ENCODE peak calls at places on chromosome 17, in six cellular contexts. I is HCT116, U is ascending aorta, A is MM.1S, K is GM23338, O is neural progenitor cell. D is an unnamed sample.

GRCh38 chr17:37327341-37328090 is 48.3 kb upstream of the C17orf78 start:
- DNase-seq in I (no peak), U (no peak), A (no peak), K (no peak), O (no peak), D (no peak)

GRCh38 chr17:75818326-75818885 is 25.8 kb downstream of the UNC13D start:
- DNase-seq in I (no peak), U (no peak), A (no peak), K (no peak), O (no peak), D (no peak)

GRCh38 chr17:51869387-51869786 is 289.1 kb downstream of the CA10 start:
- DNase-seq in I (no peak), U (no peak), A (peak; percentile 48), K (peak; percentile 79), O (peak; percentile 84), D (no peak)

GRCh38 chr17:77281024-77281903 is 140.5 kb downstream of the SEC14L1 start:
- DNase-seq in I (no peak), U (no peak), A (peak; percentile 74), K (peak; percentile 80), O (peak; percentile 88), D (no peak)

GRCh38 chr17:74822329-74823175 is 37.1 kb downstream of the GRIN2C start:
- DNase-seq in I (no peak), U (no peak), A (no peak), K (no peak), O (no peak), D (no peak)

GRCh38 chr17:81020443-81020766 is 14.5 kb upstream of the BAIAP2 start:
- DNase-seq in I (no peak), U (no peak), A (no peak), K (no peak), O (no peak), D (no peak)

GRCh38 chr17:61570118-61570517 is 20.9 kb downstream of the NACA2 start:
- DNase-seq in I (peak; percentile 68), U (no peak), A (no peak), K (no peak), O (no peak), D (no peak)

GRCh38 chr17:80262291-80262690 is 1.6 kb downstream of the RNF213 start:
- DNase-seq in I (no peak), U (no peak), A (no peak), K (no peak), O (no peak), D (no peak)

GRCh38 chr17:75854881-75855309 is 240 bp downstream of the WBP2 start:
- DNase-seq in I (no peak), U (no peak), A (no peak), K (no peak), O (no peak), D (no peak)

GRCh38 chr17:42287305-42288077 is 807 bp upstream of the STAT5A start:
- DNase-seq in I (no peak), U (no peak), A (no peak), K (peak; percentile 26), O (no peak), D (no peak)

GRCh38 chr17:6427284-6427781 is 7.6 kb downstream of the AIPL1 start:
- DNase-seq in I (no peak), U (no peak), A (peak; percentile 87), K (no peak), O (no peak), D (no peak)

GRCh38 chr17:3923466-3924190 is 7.4 kb upstream of the P2RX1 start:
- DNase-seq in I (no peak), U (no peak), A (no peak), K (no peak), O (no peak), D (no peak)

GRCh38 chr17:39400547-39401411 is 647 bp downstream of the FBXL20 start:
- DNase-seq in I (no peak), U (no peak), A (no peak), K (peak; percentile 36), O (no peak), D (no peak)

GRCh38 chr17:82743344-82744219 is 8.2 kb downstream of the FN3K start:
- DNase-seq in I (no peak), U (no peak), A (no peak), K (peak; percentile 54), O (no peak), D (no peak)

GRCh38 chr17:49363251-49363650 is 1.2 kb upstream of the ZNF652 start:
- DNase-seq in I (no peak), U (no peak), A (no peak), K (no peak), O (no peak), D (no peak)
- H3K27ac ChIP-seq in I (no peak overlapping the region), U (peak overlapping the region; percentile 86), A (no peak overlapping the region), K (peak overlapping the region; percentile 74), O (no peak overlapping the region), D (peak overlapping the region; percentile 85)

DNA sequence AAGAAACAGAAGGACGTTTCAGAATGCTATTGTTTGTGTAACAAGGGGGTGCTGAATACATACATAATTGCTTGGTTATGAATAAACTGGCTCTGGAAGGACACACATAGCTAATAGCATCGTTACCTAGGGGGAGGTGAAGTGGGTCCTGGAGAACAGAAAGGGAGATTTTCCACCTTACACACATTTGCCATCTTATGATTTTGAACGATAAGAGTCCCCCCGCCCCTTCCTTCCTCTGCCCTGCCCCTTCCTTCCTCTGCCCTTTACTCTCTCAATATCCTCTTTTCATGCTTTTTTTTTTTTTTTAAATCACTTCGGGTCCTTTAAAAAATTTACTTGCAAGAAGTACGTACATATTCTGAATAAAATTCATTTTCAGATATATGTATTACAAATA is 902 bp upstream of the DHRS7B start:
- DNase-seq in I (no peak), U (no peak), A (peak; percentile 50), K (no peak), O (no peak), D (no peak)
- H3K27ac ChIP-seq in I (peak overlapping the region; percentile 64), U (no peak overlapping the region), A (peak overlapping the region; percentile 78), K (peak overlapping the region; percentile 57), O (no peak overlapping the region), D (no peak overlapping the region)

GRCh38 chr17:10087333-10087732 is 111.1 kb downstream of the GAS7 start:
- DNase-seq in I (no peak), U (no peak), A (no peak), K (no peak), O (no peak), D (no peak)

GRCh38 chr17:10088444-10088843 is 110.0 kb downstream of the GAS7 start:
- DNase-seq in I (no peak), U (no peak), A (no peak), K (no peak), O (no peak), D (no peak)

GRCh38 chr17:10091051-10091450 is 107.4 kb downstream of the GAS7 start:
- DNase-seq in I (no peak), U (no peak), A (no peak), K (no peak), O (no peak), D (no peak)

GRCh38 chr17:10092595-10092994 is 105.8 kb downstream of the GAS7 start:
- DNase-seq in I (no peak), U (no peak), A (no peak), K (no peak), O (no peak), D (no peak)

GRCh38 chr17:10089221-10089799 is 109.1 kb downstream of the GAS7 start:
- DNase-seq in I (no peak), U (no peak), A (no peak), K (no peak), O (no peak), D (no peak)
- H3K27ac ChIP-seq in I (no peak overlapping the region), U (no peak overlapping the region), A (no peak overlapping the region), K (no peak overlapping the region), O (no peak overlapping the region), D (no peak overlapping the region)

DNA sequence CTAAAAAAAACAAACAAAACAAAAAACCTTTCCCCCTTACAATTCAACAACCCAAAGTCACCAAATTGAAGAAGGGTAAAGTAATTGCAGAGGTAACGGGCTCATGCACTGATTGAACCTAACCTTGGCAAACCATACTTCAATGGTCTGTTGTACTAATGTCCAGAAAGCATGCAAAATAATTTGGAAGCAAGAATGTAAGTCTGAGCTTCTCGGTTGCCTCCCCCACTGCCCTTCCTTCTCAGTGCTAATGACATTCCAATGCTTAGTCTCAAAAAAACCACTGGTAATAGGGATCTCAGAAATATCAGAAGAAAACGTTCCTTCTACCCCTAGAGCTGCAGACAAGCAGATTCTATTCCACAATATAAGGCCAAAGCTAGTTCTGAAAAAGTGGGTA is 15.8 kb downstream of the KRABD2 start:
- DNase-seq in I (no peak), U (no peak), A (no peak), K (no peak), O (no peak), D (no peak)
- H3K27ac ChIP-seq in I (no peak overlapping the region), U (no peak overlapping the region), A (no peak overlapping the region), K (peak overlapping the region; percentile 50), O (no peak overlapping the region), D (no peak overlapping the region)

GRCh38 chr17:35245196-35245486 is 2.3 kb downstream of the SLFN5 start:
- DNase-seq in I (peak; percentile 68), U (no peak), A (no peak), K (no peak), O (no peak), D (peak; percentile 81)
- H3K27ac ChIP-seq in I (no peak overlapping the region), U (peak overlapping the region; percentile 97), A (no peak overlapping the region), K (no peak overlapping the region), O (no peak overlapping the region), D (peak overlapping the region; percentile 99)

GRCh38 chr17:29295420-29295819 is 1.5 kb upstream of the NUFIP2 start:
- DNase-seq in I (no peak), U (no peak), A (no peak), K (no peak), O (no peak), D (no peak)
- H3K27ac ChIP-seq in I (no peak overlapping the region), U (no peak overlapping the region), A (no peak overlapping the region), K (no peak overlapping the region), O (no peak overlapping the region), D (no peak overlapping the region)

DNA sequence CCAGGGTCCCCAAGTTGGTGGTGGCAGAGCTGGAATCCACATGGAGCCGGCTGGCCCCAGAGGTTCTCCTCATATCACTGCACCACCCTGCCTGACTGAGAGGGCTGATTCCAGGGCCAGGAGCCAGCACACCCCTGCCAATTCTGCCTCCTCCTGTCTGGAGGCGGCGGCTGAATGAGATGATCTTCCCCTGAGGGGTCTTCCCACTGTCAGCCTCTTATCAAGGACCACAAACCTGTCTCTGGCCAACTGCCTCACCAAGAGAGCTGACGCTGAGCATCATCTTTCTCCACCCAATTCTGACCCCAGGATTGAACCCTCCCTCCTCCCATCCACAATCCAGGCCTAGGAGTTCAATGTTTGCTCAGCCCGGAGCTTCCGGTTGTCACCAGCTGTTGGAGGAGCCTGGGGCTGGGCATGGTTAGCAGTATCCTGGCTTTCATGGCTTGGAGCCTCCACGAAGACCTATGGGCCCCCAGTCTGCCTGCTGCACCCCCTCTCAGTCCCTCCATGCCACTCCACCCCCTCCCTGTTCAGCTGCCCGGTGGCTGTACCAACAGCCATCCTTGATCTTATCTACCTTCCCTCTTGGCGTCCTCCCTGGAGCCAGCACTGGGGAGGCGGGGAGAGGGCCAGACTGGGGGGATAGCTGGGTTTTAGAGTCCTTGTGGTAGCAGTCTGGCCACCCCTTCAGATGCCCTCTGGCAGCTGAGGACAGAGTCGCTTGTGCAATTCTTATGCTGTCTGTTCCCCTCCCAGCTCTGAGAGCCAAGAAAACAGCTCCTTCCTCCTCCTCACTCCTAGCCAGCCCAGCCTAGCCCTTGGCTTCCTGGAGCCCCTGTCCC is 25.6 kb downstream of the ABCC3 start:
- DNase-seq in I (no peak), U (no peak), A (no peak), K (no peak), O (no peak), D (no peak)
- H3K27ac ChIP-seq in I (peak overlapping the region; percentile 96), U (peak overlapping the region; percentile 76), A (no peak overlapping the region), K (no peak overlapping the region), O (no peak overlapping the region), D (peak overlapping the region; percentile 58)

GRCh38 chr17:30101686-30102390 is 14.8 kb upstream of the NSRP1 start:
- DNase-seq in I (no peak), U (no peak), A (no peak), K (no peak), O (no peak), D (no peak)

GRCh38 chr17:30104575-30105339 is 11.9 kb upstream of the NSRP1 start:
- DNase-seq in I (peak; percentile 76), U (peak; percentile 36), A (peak; percentile 80), K (peak; percentile 95), O (peak; percentile 95), D (no peak)
- H3K27ac ChIP-seq in I (no peak overlapping the region), U (no peak overlapping the region), A (no peak overlapping the region), K (no peak overlapping the region), O (no peak overlapping the region), D (no peak overlapping the region)

D was measured in epithelial cell of prostate.